ENCODE peak calls at places on chromosome X, in six cellular contexts. H is NCI-H774; T is activated naive CD8-positive, alpha-beta T cell treated with anti-CD3 and anti-CD28 coated beads, Interleukin-2, amount 50 U/mL, for 24 hours; R is activated CD4-positive, alpha-beta T cell treated with anti-CD3 and anti-CD28 coated beads, Interleukin-2, amount 50 U/mL, for 1 hour; E is M059J; Q is dorsolateral prefrontal cortex. O is an unnamed sample.
A peak's percentile ranks its signal among the peaks of the same experiment; 100 is the strongest.

GRCh38 chrX:12709047-12709446 is 82.2 kb upstream of the PRPS2 start:
- DNase-seq in Q (no peak), R (no peak), T (no peak), H (no peak), E (no peak), O (no peak)

GRCh38 chrX:76433219-76433618 is 5.7 kb downstream of the MAGEE1 start:
- DNase-seq in T (no peak), E (no peak), H (no peak), Q (no peak), R (no peak), O (no peak)

GRCh38 chrX:8741981-8742380 is 10.0 kb upstream of the ANOS1 start:
- DNase-seq in E (no peak), R (no peak), Q (no peak), H (no peak), T (no peak), O (no peak)

GRCh38 chrX:40154853-40155616 is 57.3 kb upstream of the BCOR start:
- DNase-seq in Q (no peak), T (peak; percentile 21), R (no peak), H (no peak), E (peak; percentile 44), O (peak; percentile 66)

GRCh38 chrX:42694260-42694815 is 83.6 kb downstream of the PPP1R2C start:
- DNase-seq in H (no peak), Q (peak; percentile 3), T (no peak), E (peak; percentile 74), R (no peak), O (no peak)

GRCh38 chrX:132505116-132505515 is 16.3 kb upstream of the MBNL3 start:
- DNase-seq in E (no peak), T (no peak), R (no peak), Q (no peak), H (no peak), O (no peak)

GRCh38 chrX:65463550-65463949 is 71.0 kb downstream of the LAS1L start:
- DNase-seq in R (no peak), H (no peak), E (peak; percentile 18), Q (no peak), T (no peak), O (no peak)

GRCh38 chrX:103774070-103774642 is 2.5 kb upstream of the PLP1 start:
- DNase-seq in Q (peak; percentile 29), H (no peak), T (no peak), R (no peak), E (peak; percentile 54), O (peak; percentile 71)

GRCh38 chrX:1261285-1261684 is 7.3 kb upstream of the CSF2RA start:
- DNase-seq in R (no peak), E (no peak), T (no peak), H (no peak), Q (no peak), O (no peak)

GRCh38 chrX:113384628-113385027 is 544.0 kb upstream of the AMOT start:
- DNase-seq in T (no peak), H (no peak), Q (no peak), R (no peak), E (peak; percentile 87), O (no peak)

GRCh38 chrX:40127052-40127451 is 29.3 kb upstream of the BCOR start:
- DNase-seq in H (no peak), R (no peak), Q (no peak), E (peak; percentile 32), T (no peak), O (no peak)

GRCh38 chrX:23883737-23884354 is 23.9 kb downstream of the APOO start:
- DNase-seq in H (no peak), Q (no peak), E (peak; percentile 92), T (peak; percentile 9), R (no peak), O (no peak)

GRCh38 chrX:1060562-1060960 is 151.9 kb downstream of the CRLF2 start:
- DNase-seq in R (no peak), E (no peak), Q (no peak), T (no peak), H (no peak), O (no peak)

GRCh38 chrX:154541896-154542722 is 4.5 kb downstream of the G6PD start:
- DNase-seq in E (peak; percentile 98), R (no peak), H (no peak), Q (peak; percentile 32), T (peak; percentile 55), O (no peak)

GRCh38 chrX:119729408-119730201 is 28.8 kb upstream of the SOWAHD start:
- DNase-seq in E (peak; percentile 68), Q (peak; percentile 17), T (peak; percentile 57), H (peak; percentile 14), R (peak; percentile 64), O (peak; percentile 60)

GRCh38 chrX:23890933-23891332 is 16.8 kb downstream of the APOO start:
- DNase-seq in E (peak; percentile 67), R (no peak), T (no peak), Q (no peak), H (no peak), O (no peak)

GRCh38 chrX:7024850-7025249 is 122.7 kb upstream of the STS start:
- DNase-seq in E (no peak), R (no peak), H (no peak), Q (no peak), T (no peak), O (no peak)

GRCh38 chrX:112863850-112864249 is 23.2 kb upstream of the AMOT start:
- DNase-seq in E (no peak), Q (no peak), T (no peak), H (no peak), R (no peak), O (no peak)

GRCh38 chrX:47217852-47218279 is 615 bp upstream of the CDK16 start:
- DNase-seq in T (peak; percentile 89), H (peak; percentile 94), Q (peak; percentile 95), R (peak; percentile 92), E (peak; percentile 98), O (peak; percentile 99)

GRCh38 chrX:41238543-41238942 is 95.4 kb upstream of the DDX3X start:
- DNase-seq in T (no peak), R (no peak), Q (no peak), E (peak; percentile 72), H (no peak), O (no peak)

GRCh38 chrX:20252392-20253231 is 14.1 kb downstream of the RPS6KA3 start:
- DNase-seq in Q (no peak), R (peak; percentile 71), E (peak; percentile 44), T (peak; percentile 69), H (no peak), O (peak; percentile 53)

GRCh38 chrX:108203540-108203939 is 112.0 kb downstream of the ATG4A start:
- DNase-seq in Q (no peak), E (no peak), R (no peak), H (no peak), T (no peak), O (no peak)

GRCh38 chrX:155819966-155820491 is 61.1 kb upstream of the VAMP7 start:
- DNase-seq in H (peak; percentile 63), E (peak; percentile 84), Q (peak; percentile 10), T (peak; percentile 33), R (peak; percentile 23), O (peak; percentile 75)

GRCh38 chrX:127558811-127559210 is 493.4 kb downstream of the ACTRT1 start:
- DNase-seq in Q (no peak), T (no peak), R (no peak), E (no peak), H (no peak), O (no peak)

GRCh38 chrX:74063426-74064155 is 240.4 kb upstream of the ZCCHC13 start:
- DNase-seq in T (no peak), R (no peak), E (no peak), Q (no peak), H (no peak), O (no peak)

GRCh38 chrX:27086221-27086620 is 376.9 kb downstream of the PPP4R3C start:
- DNase-seq in H (no peak), Q (no peak), R (no peak), T (no peak), E (no peak), O (peak; percentile 6)

GRCh38 chrX:139213241-139213709 is 317.3 kb upstream of the F9 start:
- DNase-seq in Q (no peak), R (no peak), H (no peak), T (no peak), E (no peak), O (no peak)

GRCh38 chrX:113977887-113978286 is 606.0 kb upstream of the HTR2C start:
- DNase-seq in H (no peak), Q (no peak), E (no peak), T (no peak), R (no peak), O (no peak)

GRCh38 chrX:56783450-56783831 is 54.4 kb downstream of the NBDY start:
- DNase-seq in H (no peak), R (no peak), E (peak; percentile 80), T (no peak), Q (peak; percentile 87), O (peak; percentile 43)

GRCh38 chrX:19893722-19894121 is 6.3 kb upstream of the SH3KBP1 start:
- DNase-seq in Q (no peak), T (no peak), H (peak; percentile 4), E (peak; percentile 68), R (no peak), O (no peak)

GRCh38 chrX:48685416-48685815 is 1.8 kb downstream of the WAS start:
- DNase-seq in H (no peak), R (no peak), T (no peak), E (no peak), Q (no peak), O (no peak)

GRCh38 chrX:51332188-51332942 is at the start of gene NUDT10:
- DNase-seq in T (peak; percentile 52), Q (peak; percentile 34), R (peak; percentile 4), H (no peak), E (peak; percentile 12), O (peak; percentile 36)

GRCh38 chrX:154411981-154412340 is 622 bp downstream of the TAFAZZIN start:
- DNase-seq in Q (peak; percentile 58), R (peak; percentile 39), T (peak; percentile 68), E (peak; percentile 50), H (peak; percentile 42), O (peak; percentile 55)

GRCh38 chrX:119272882-119273806 is 37.1 kb downstream of the PGRMC1 start:
- DNase-seq in H (no peak), T (peak; percentile 47), E (no peak), Q (no peak), R (peak; percentile 38), O (no peak)

GRCh38 chrX:133468081-133468480 is 52.8 kb upstream of the GPC4 start:
- DNase-seq in E (peak; percentile 22), R (no peak), T (no peak), Q (no peak), H (no peak), O (no peak)

O was measured in NCI-H2081.